ENCODE peak calls at places on chromosomes 12 and 14, in six cellular contexts. Y is fibroblast of lung, P is BE2C, T is cardiac fibroblast, O is GM12864, S is Peyer's patch. V is an unnamed sample.

GRCh38 chr12:67884596-67884995 is 104.7 kb upstream of the IFNG-AS1 start:
- DNase-seq in Y (peak; percentile 5), P (no peak), T (no peak), O (no peak), S (no peak), V (no peak)

GRCh38 chr12:108567974-108568652 is 5.7 kb downstream of the ISCU start:
- DNase-seq in Y (peak; percentile 72), P (no peak), T (no peak), O (no peak), S (no peak), V (no peak)

GRCh38 chr14:63656194-63656593 is 14.5 kb upstream of the WDR89 start:
- DNase-seq in Y (no peak), P (no peak), T (no peak), O (no peak), S (no peak), V (no peak)

GRCh38 chr12:119781804-119782203 is 95.3 kb downstream of the CIT start:
- DNase-seq in Y (no peak), P (no peak), T (no peak), O (peak; percentile 24), S (no peak), V (no peak)

GRCh38 chr12:132729541-132730320 is 19.1 kb downstream of the PGAM5 start:
- DNase-seq in Y (no peak), P (no peak), T (no peak), O (no peak), S (no peak), V (peak; percentile 24)

GRCh38 chr14:75989134-75989533 is 3.6 kb downstream of the IFT43 start:
- DNase-seq in Y (peak; percentile 83), P (no peak), T (peak; percentile 97), O (no peak), S (no peak), V (peak; percentile 95)

GRCh38 chr14:64755661-64756265 is 51.5 kb downstream of the PLEKHG3 start:
- DNase-seq in Y (peak; percentile 57), P (no peak), T (no peak), O (no peak), S (peak; percentile 18), V (peak; percentile 48)

GRCh38 chr12:132219323-132219722 is 75.1 kb downstream of the NOC4L start:
- DNase-seq in Y (no peak), P (no peak), T (no peak), O (no peak), S (no peak), V (no peak)

GRCh38 chr12:96210376-96211055 is 16.3 kb downstream of the ELK3 start:
- DNase-seq in Y (no peak), P (no peak), T (no peak), O (no peak), S (peak; percentile 54), V (no peak)

GRCh38 chr14:92922883-92923743 is at the start of gene CHGA:
- DNase-seq in Y (peak; percentile 32), P (peak; percentile 92), T (peak; percentile 54), O (no peak), S (no peak), V (peak; percentile 29)

GRCh38 chr14:90381011-90381790 is 15.6 kb upstream of the CALM1 start:
- DNase-seq in Y (peak; percentile 31), P (peak; percentile 15), T (peak; percentile 46), O (no peak), S (no peak), V (peak; percentile 45)

GRCh38 chr12:55829967-55830600 is 697 bp upstream of the DNAJC14 start:
- DNase-seq in Y (peak; percentile 18), P (no peak), T (no peak), O (no peak), S (peak; percentile 36), V (no peak)

GRCh38 chr12:126967152-126967551 is 1299.8 kb upstream of the TMEM132C start:
- DNase-seq in Y (no peak), P (no peak), T (no peak), O (no peak), S (no peak), V (no peak)

GRCh38 chr12:27969901-27970390 is 2.6 kb downstream of the PTHLH start:
- DNase-seq in Y (peak; percentile 80), P (peak; percentile 45), T (peak; percentile 59), O (peak; percentile 55), S (no peak), V (peak; percentile 35)
- H3K4me3 ChIP-seq in Y (peak overlapping the region; percentile 72), P (peak overlapping the region; percentile 42), T (peak overlapping the region; percentile 63), O (peak overlapping the region; percentile 50), S (peak overlapping the region; percentile 53), V (peak overlapping the region; percentile 60)

GRCh38 chr12:53623526-53623925 is 2.7 kb downstream of the ATF7 start:
- DNase-seq in Y (peak; percentile 62), P (no peak), T (peak; percentile 82), O (no peak), S (no peak), V (peak; percentile 60)
- H3K4me3 ChIP-seq in Y (peak overlapping the region; percentile 100), P (no peak overlapping the region), T (peak overlapping the region; percentile 91), O (no peak overlapping the region), S (peak overlapping the region; percentile 66), V (peak overlapping the region; percentile 92)

GRCh38 chr12:54301428-54302045 is 722 bp upstream of the NFE2 start:
- DNase-seq in Y (no peak), P (no peak), T (no peak), O (no peak), S (no peak), V (no peak)

GRCh38 chr12:54298904-54299303 is 1.9 kb downstream of the NFE2 start:
- DNase-seq in Y (no peak), P (no peak), T (no peak), O (no peak), S (no peak), V (no peak)

GRCh38 chr12:54300732-54301427 is at the start of gene NFE2:
- DNase-seq in Y (peak; percentile 83), P (peak; percentile 71), T (peak; percentile 81), O (no peak), S (no peak), V (peak; percentile 63)

GRCh38 chr12:54299515-54300266 is 1.1 kb downstream of the NFE2 start:
- DNase-seq in Y (no peak), P (no peak), T (no peak), O (no peak), S (no peak), V (peak; percentile 67)

DNA sequence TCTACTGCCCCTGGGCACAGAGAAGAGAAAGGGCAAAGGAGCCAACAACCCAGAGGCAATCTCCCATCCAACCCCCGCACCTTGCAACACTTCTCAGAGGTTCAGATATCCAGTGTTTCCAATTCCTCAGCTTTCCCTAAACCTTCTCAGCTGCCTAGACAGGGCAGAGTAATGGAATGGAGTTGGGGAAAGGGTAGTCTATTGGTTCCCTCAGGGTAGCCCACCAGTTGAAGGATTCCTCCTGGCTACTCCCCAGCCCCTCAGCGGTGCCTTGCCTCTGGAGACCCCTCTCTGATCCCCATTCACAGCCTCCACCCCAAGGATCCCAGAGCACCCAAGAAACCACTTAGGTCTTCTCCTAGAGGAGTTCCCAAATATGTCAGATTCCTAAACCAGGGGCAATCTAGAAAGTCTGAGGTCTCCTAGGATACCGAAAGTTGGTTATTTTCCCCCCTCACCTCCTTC is 516 bp downstream of the NFE2 start:
- DNase-seq in Y (no peak), P (no peak), T (no peak), O (no peak), S (no peak), V (no peak)
- H3K4me3 ChIP-seq in Y (no peak overlapping the region), P (peak overlapping the region; percentile 36), T (peak overlapping the region; percentile 16), O (no peak overlapping the region), S (peak overlapping the region; percentile 20), V (no peak overlapping the region)

GRCh38 chr12:115918763-115919162 is 358.7 kb downstream of the MED13L start:
- DNase-seq in Y (no peak), P (no peak), T (no peak), O (no peak), S (no peak), V (no peak)
- H3K4me3 ChIP-seq in Y (no peak overlapping the region), P (no peak overlapping the region), T (no peak overlapping the region), O (no peak overlapping the region), S (no peak overlapping the region), V (no peak overlapping the region)

GRCh38 chr12:114882083-114882482 is 198.1 kb upstream of the TBX3 start:
- DNase-seq in Y (no peak), P (no peak), T (no peak), O (no peak), S (no peak), V (no peak)

GRCh38 chr12:114876968-114877680 is 193.1 kb upstream of the TBX3 start:
- DNase-seq in Y (no peak), P (no peak), T (no peak), O (no peak), S (no peak), V (no peak)

GRCh38 chr12:114878781-114879180 is 194.8 kb upstream of the TBX3 start:
- DNase-seq in Y (no peak), P (no peak), T (no peak), O (no peak), S (no peak), V (no peak)

GRCh38 chr12:114875323-114875722 is 191.3 kb upstream of the TBX3 start:
- DNase-seq in Y (no peak), P (no peak), T (no peak), O (no peak), S (no peak), V (no peak)

DNA sequence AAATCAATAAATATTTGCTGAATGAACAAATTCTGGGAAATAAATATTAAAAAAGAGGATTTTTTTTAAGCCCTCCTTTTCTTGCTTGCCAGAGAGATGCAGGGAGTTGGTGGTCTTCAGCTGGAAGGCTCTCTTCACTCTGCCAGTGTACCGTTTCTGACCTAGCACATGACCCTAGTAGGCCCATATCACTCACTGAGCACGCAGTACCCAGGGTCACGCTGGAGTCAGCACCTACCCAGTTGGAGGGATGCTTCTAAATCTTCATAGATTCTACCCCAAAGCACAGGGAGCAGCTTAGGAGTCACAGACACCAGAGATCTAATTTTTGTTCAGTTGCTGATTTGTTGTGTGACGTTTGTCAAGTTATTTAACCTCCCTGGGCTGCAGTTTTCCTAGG is 195.4 kb upstream of the TBX3 start:
- DNase-seq in Y (no peak), P (no peak), T (no peak), O (no peak), S (no peak), V (no peak)
- H3K4me3 ChIP-seq in Y (no peak overlapping the region), P (no peak overlapping the region), T (no peak overlapping the region), O (no peak overlapping the region), S (no peak overlapping the region), V (no peak overlapping the region)

GRCh38 chr14:61331992-61332657 is 10.7 kb downstream of the PRKCH start:
- DNase-seq in Y (no peak), P (no peak), T (no peak), O (no peak), S (no peak), V (no peak)
- H3K4me3 ChIP-seq in Y (no peak overlapping the region), P (no peak overlapping the region), T (no peak overlapping the region), O (no peak overlapping the region), S (no peak overlapping the region), V (no peak overlapping the region)

DNA sequence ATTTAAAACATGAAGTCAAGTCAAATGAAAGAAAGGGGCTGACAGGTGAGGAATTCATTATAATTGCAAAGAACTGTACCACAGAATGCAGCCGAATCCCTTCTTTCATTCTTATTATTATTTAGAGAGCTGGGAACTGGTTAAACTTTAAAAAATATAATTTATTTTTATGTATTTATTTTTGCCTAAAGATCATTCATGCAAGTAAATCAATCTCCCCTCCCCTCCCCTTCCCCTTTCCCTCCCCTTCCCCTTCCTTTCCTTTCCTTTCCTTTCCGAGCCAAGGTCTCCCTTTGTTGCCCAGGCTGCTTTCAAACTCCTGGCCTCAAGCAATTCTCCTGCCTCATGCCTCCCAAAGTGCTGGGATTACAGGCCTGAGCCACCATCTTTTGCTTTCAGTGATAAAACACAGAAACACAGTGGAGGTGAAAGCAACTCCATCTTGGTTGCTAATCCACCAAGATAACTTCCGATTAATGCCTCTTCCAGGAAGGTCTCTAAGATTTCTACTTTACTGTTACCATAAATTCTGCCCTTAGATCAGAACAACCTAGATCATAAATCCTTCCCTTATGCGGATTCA is 6.0 kb upstream of the UBC start:
- DNase-seq in Y (no peak), P (no peak), T (no peak), O (no peak), S (no peak), V (no peak)
- H3K4me3 ChIP-seq in Y (no peak overlapping the region), P (no peak overlapping the region), T (no peak overlapping the region), O (peak overlapping the region; percentile 27), S (peak overlapping the region; percentile 27), V (no peak overlapping the region)

GRCh38 chr12:99200711-99201384 is 446.7 kb upstream of the GARIN6 start:
- DNase-seq in Y (peak; percentile 8), P (no peak), T (no peak), O (no peak), S (no peak), V (no peak)
- H3K4me3 ChIP-seq in Y (no peak overlapping the region), P (no peak overlapping the region), T (no peak overlapping the region), O (no peak overlapping the region), S (no peak overlapping the region), V (no peak overlapping the region)